ENCODE peak calls at places on chromosome 7, in six cellular contexts. N, V, L, B, S and P are unnamed samples.

GRCh38 chr7:20913853-20914252 is 127.2 kb upstream of the SP8 start:
- DNase-seq in V (no peak), L (no peak), S (no peak), B (no peak), N (no peak), P (no peak)

GRCh38 chr7:122652851-122653250 is 46.1 kb downstream of the RNF133 start:
- DNase-seq in L (no peak), B (no peak), V (no peak), N (peak), S (no peak), P (no peak)

GRCh38 chr7:128705891-128706333 is 33.2 kb upstream of the CALU start:
- DNase-seq in L (no peak), V (no peak), S (no peak), N (no peak), B (peak), P (no peak)

GRCh38 chr7:37105119-37105518 is 343.5 kb downstream of the ELMO1 start:
- DNase-seq in B (no peak), V (no peak), N (no peak), S (no peak), L (no peak), P (no peak)

GRCh38 chr7:48285365-48285764 is 114.1 kb downstream of the ABCA13 start:
- DNase-seq in L (no peak), N (no peak), S (peak), B (peak), V (no peak), P (no peak)

GRCh38 chr7:97016392-97017196 is 8.0 kb downstream of the DLX5 start:
- DNase-seq in L (no peak), B (no peak), V (no peak), N (no peak), S (no peak), P (no peak)

GRCh38 chr7:148264933-148265557 is 325.5 kb upstream of the C7orf33 start:
- DNase-seq in N (no peak), S (peak), B (no peak), L (peak), V (no peak), P (no peak)

GRCh38 chr7:41029072-41029492 is 673.8 kb downstream of the INHBA start:
- DNase-seq in N (no peak), B (peak), S (peak), L (peak), V (no peak), P (no peak)

GRCh38 chr7:65250697-65251395 is 122.8 kb upstream of the ZNF92 start:
- DNase-seq in V (no peak), B (no peak), N (no peak), L (no peak), S (no peak), P (no peak)

GRCh38 chr7:1851731-1852531 is 181.9 kb downstream of the ELFN1 start:
- DNase-seq in B (no peak), S (no peak), N (no peak), L (no peak), V (no peak), P (no peak)

GRCh38 chr7:141362580-141363435 is 188.4 kb upstream of the AGK start:
- DNase-seq in S (peak), V (no peak), L (no peak), B (peak), N (no peak), P (no peak)

GRCh38 chr7:51288896-51289607 is 27.6 kb downstream of the COBL start:
- DNase-seq in V (no peak), B (no peak), N (no peak), S (no peak), L (no peak), P (peak)

GRCh38 chr7:74324499-74325229 is 35.5 kb downstream of the CLIP2 start:
- DNase-seq in V (no peak), L (no peak), N (no peak), S (no peak), B (no peak), P (no peak)

GRCh38 chr7:50978633-50979215 is 196.0 kb upstream of the GRB10 start:
- DNase-seq in S (peak), V (no peak), L (no peak), B (no peak), N (no peak), P (no peak)

GRCh38 chr7:142918901-142919300 is 14.6 kb downstream of the TRPV5 start:
- DNase-seq in V (no peak), B (no peak), L (no peak), S (no peak), N (no peak), P (no peak)

GRCh38 chr7:47651355-47652317 is 69.7 kb upstream of the TNS3 start:
- DNase-seq in B (peak), N (no peak), L (no peak), S (peak), V (no peak), P (no peak)

GRCh38 chr7:157901166-157901565 is 564.4 kb downstream of the DNAJB6 start:
- DNase-seq in N (no peak), V (no peak), B (no peak), L (no peak), S (no peak), P (no peak)

GRCh38 chr7:66837007-66837406 is 84.0 kb upstream of the TMEM248 start:
- DNase-seq in L (peak), S (peak), V (peak), B (no peak), N (no peak), P (no peak)

GRCh38 chr7:22485189-22485588 is 14.8 kb downstream of the STEAP1B start:
- DNase-seq in V (no peak), B (no peak), S (peak), L (no peak), N (no peak), P (no peak)

GRCh38 chr7:17773289-17773626 is 167.0 kb downstream of the SNX13 start:
- DNase-seq in S (peak), B (peak), V (no peak), N (no peak), L (no peak), P (peak)